ENCODE peak calls at places on chromosomes 1 and 21, in ten cellular contexts. One of them, this sample, is unnamed.

GRCh38 chr1:63662056-63662836 is 69.0 kb downstream of the PGM1 start:
- DNase-seq in neural progenitor cell: no peak
- DNase-seq in astrocyte: peak; percentile 83
- DNase-seq in fibroblast of lung: peak; percentile 87
- DNase-seq in keratinocyte: no peak
- DNase-seq in mesenchymal stem cell: peak; percentile 12
- DNase-seq in kidney: no peak
- DNase-seq in H9: no peak
- DNase-seq in mesendoderm: peak; percentile 16
- DNase-seq in endothelial cell of umbilical vein: peak; percentile 24
- DNase-seq in this sample: peak; percentile 59

GRCh38 chr1:223016890-223017289 is 126.2 kb downstream of the TLR5 start:
- DNase-seq in neural progenitor cell: no peak
- DNase-seq in astrocyte: no peak
- DNase-seq in fibroblast of lung: no peak
- DNase-seq in keratinocyte: no peak
- DNase-seq in mesenchymal stem cell: no peak
- DNase-seq in kidney: peak; percentile 68
- DNase-seq in H9: no peak
- DNase-seq in mesendoderm: peak; percentile 55
- DNase-seq in endothelial cell of umbilical vein: no peak
- DNase-seq in this sample: peak; percentile 73

GRCh38 chr1:178606839-178607238 is 93.9 kb downstream of the TEX35 start:
- DNase-seq in neural progenitor cell: no peak
- DNase-seq in astrocyte: no peak
- DNase-seq in fibroblast of lung: no peak
- DNase-seq in keratinocyte: no peak
- DNase-seq in mesenchymal stem cell: no peak
- DNase-seq in kidney: no peak
- DNase-seq in H9: no peak
- DNase-seq in mesendoderm: no peak
- DNase-seq in endothelial cell of umbilical vein: no peak
- DNase-seq in this sample: no peak

GRCh38 chr1:41435570-41436178 is 48.8 kb downstream of the EDN2 start:
- DNase-seq in neural progenitor cell: peak; percentile 86
- DNase-seq in astrocyte: peak; percentile 51
- DNase-seq in fibroblast of lung: no peak
- DNase-seq in keratinocyte: no peak
- DNase-seq in mesenchymal stem cell: peak; percentile 58
- DNase-seq in kidney: no peak
- DNase-seq in H9: peak; percentile 78
- DNase-seq in mesendoderm: peak; percentile 98
- DNase-seq in endothelial cell of umbilical vein: no peak
- DNase-seq in this sample: peak; percentile 94

GRCh38 chr1:29162476-29163138 is 19.1 kb downstream of the SRSF4 start:
- DNase-seq in neural progenitor cell: no peak
- DNase-seq in astrocyte: peak; percentile 29
- DNase-seq in fibroblast of lung: peak; percentile 21
- DNase-seq in keratinocyte: no peak
- DNase-seq in mesenchymal stem cell: no peak
- DNase-seq in kidney: no peak
- DNase-seq in H9: no peak
- DNase-seq in mesendoderm: no peak
- DNase-seq in endothelial cell of umbilical vein: no peak
- DNase-seq in this sample: no peak

GRCh38 chr1:62285984-62286481 is 33.2 kb downstream of the KANK4 start:
- DNase-seq in neural progenitor cell: peak; percentile 60
- DNase-seq in astrocyte: no peak
- DNase-seq in fibroblast of lung: no peak
- DNase-seq in keratinocyte: no peak
- DNase-seq in mesenchymal stem cell: no peak
- DNase-seq in kidney: no peak
- DNase-seq in H9: peak; percentile 69
- DNase-seq in mesendoderm: peak; percentile 71
- DNase-seq in endothelial cell of umbilical vein: peak; percentile 7
- DNase-seq in this sample: peak; percentile 86

GRCh38 chr1:38730511-38731397 is 128.8 kb downstream of the RRAGC start:
- DNase-seq in neural progenitor cell: no peak
- DNase-seq in astrocyte: peak; percentile 40
- DNase-seq in fibroblast of lung: peak; percentile 4
- DNase-seq in keratinocyte: no peak
- DNase-seq in mesenchymal stem cell: peak; percentile 38
- DNase-seq in kidney: no peak
- DNase-seq in H9: no peak
- DNase-seq in mesendoderm: no peak
- DNase-seq in endothelial cell of umbilical vein: no peak
- DNase-seq in this sample: peak; percentile 20

GRCh38 chr1:97247196-97247595 is 525.6 kb downstream of the PTBP2 start:
- DNase-seq in neural progenitor cell: no peak
- DNase-seq in astrocyte: peak; percentile 66
- DNase-seq in fibroblast of lung: peak; percentile 73
- DNase-seq in keratinocyte: no peak
- DNase-seq in mesenchymal stem cell: no peak
- DNase-seq in kidney: no peak
- DNase-seq in H9: no peak
- DNase-seq in mesendoderm: no peak
- DNase-seq in endothelial cell of umbilical vein: no peak
- DNase-seq in this sample: no peak

GRCh38 chr1:91765293-91765692 is 120.7 kb downstream of the TGFBR3 start:
- DNase-seq in neural progenitor cell: no peak
- DNase-seq in astrocyte: no peak
- DNase-seq in fibroblast of lung: no peak
- DNase-seq in keratinocyte: no peak
- DNase-seq in mesenchymal stem cell: no peak
- DNase-seq in kidney: no peak
- DNase-seq in H9: no peak
- DNase-seq in mesendoderm: no peak
- DNase-seq in endothelial cell of umbilical vein: no peak
- DNase-seq in this sample: no peak

GRCh38 chr1:99956755-99957154 is 13.0 kb upstream of the SLC35A3 start:
- DNase-seq in neural progenitor cell: no peak
- DNase-seq in astrocyte: no peak
- DNase-seq in fibroblast of lung: peak; percentile 9
- DNase-seq in keratinocyte: no peak
- DNase-seq in mesenchymal stem cell: peak; percentile 68
- DNase-seq in kidney: no peak
- DNase-seq in H9: no peak
- DNase-seq in mesendoderm: peak; percentile 20
- DNase-seq in endothelial cell of umbilical vein: peak; percentile 82
- DNase-seq in this sample: no peak

GRCh38 chr1:100397681-100398080 is 45.4 kb downstream of the CDC14A start:
- DNase-seq in neural progenitor cell: no peak
- DNase-seq in astrocyte: no peak
- DNase-seq in fibroblast of lung: no peak
- DNase-seq in keratinocyte: no peak
- DNase-seq in mesenchymal stem cell: no peak
- DNase-seq in kidney: no peak
- DNase-seq in H9: no peak
- DNase-seq in mesendoderm: no peak
- DNase-seq in endothelial cell of umbilical vein: no peak
- DNase-seq in this sample: no peak

GRCh38 chr1:18263547-18264130 is 156.0 kb downstream of the IGSF21 start:
- DNase-seq in neural progenitor cell: no peak
- DNase-seq in astrocyte: no peak
- DNase-seq in fibroblast of lung: no peak
- DNase-seq in keratinocyte: no peak
- DNase-seq in mesenchymal stem cell: no peak
- DNase-seq in kidney: peak; percentile 15
- DNase-seq in H9: no peak
- DNase-seq in mesendoderm: no peak
- DNase-seq in endothelial cell of umbilical vein: no peak
- DNase-seq in this sample: no peak
- H3K9ac ChIP-seq in neural progenitor cell: no peak overlapping the region
- H3K9ac ChIP-seq in astrocyte: no peak overlapping the region
- H3K9ac ChIP-seq in fibroblast of lung: no peak overlapping the region
- H3K9ac ChIP-seq in keratinocyte: no peak overlapping the region
- H3K9ac ChIP-seq in mesenchymal stem cell: no peak overlapping the region
- H3K9ac ChIP-seq in kidney: no peak overlapping the region
- H3K9ac ChIP-seq in H9: no peak overlapping the region
- H3K9ac ChIP-seq in mesendoderm: no peak overlapping the region
- H3K9ac ChIP-seq in endothelial cell of umbilical vein: no peak overlapping the region
- H3K9ac ChIP-seq in this sample: no peak overlapping the region

GRCh38 chr21:45894107-45894810 is 87.3 kb upstream of the COL6A1 start:
- DNase-seq in neural progenitor cell: peak; percentile 25
- DNase-seq in astrocyte: peak; percentile 73
- DNase-seq in fibroblast of lung: peak; percentile 87
- DNase-seq in keratinocyte: no peak
- DNase-seq in mesenchymal stem cell: peak; percentile 79
- DNase-seq in kidney: no peak
- DNase-seq in H9: no peak
- DNase-seq in mesendoderm: no peak
- DNase-seq in endothelial cell of umbilical vein: no peak
- DNase-seq in this sample: no peak
- H3K9ac ChIP-seq in neural progenitor cell: peak overlapping the region; percentile 49
- H3K9ac ChIP-seq in astrocyte: no peak overlapping the region
- H3K9ac ChIP-seq in fibroblast of lung: no peak overlapping the region
- H3K9ac ChIP-seq in keratinocyte: no peak overlapping the region
- H3K9ac ChIP-seq in mesenchymal stem cell: peak overlapping the region; percentile 44
- H3K9ac ChIP-seq in kidney: no peak overlapping the region
- H3K9ac ChIP-seq in H9: no peak overlapping the region
- H3K9ac ChIP-seq in mesendoderm: no peak overlapping the region
- H3K9ac ChIP-seq in endothelial cell of umbilical vein: no peak overlapping the region
- H3K9ac ChIP-seq in this sample: no peak overlapping the region

DNA sequence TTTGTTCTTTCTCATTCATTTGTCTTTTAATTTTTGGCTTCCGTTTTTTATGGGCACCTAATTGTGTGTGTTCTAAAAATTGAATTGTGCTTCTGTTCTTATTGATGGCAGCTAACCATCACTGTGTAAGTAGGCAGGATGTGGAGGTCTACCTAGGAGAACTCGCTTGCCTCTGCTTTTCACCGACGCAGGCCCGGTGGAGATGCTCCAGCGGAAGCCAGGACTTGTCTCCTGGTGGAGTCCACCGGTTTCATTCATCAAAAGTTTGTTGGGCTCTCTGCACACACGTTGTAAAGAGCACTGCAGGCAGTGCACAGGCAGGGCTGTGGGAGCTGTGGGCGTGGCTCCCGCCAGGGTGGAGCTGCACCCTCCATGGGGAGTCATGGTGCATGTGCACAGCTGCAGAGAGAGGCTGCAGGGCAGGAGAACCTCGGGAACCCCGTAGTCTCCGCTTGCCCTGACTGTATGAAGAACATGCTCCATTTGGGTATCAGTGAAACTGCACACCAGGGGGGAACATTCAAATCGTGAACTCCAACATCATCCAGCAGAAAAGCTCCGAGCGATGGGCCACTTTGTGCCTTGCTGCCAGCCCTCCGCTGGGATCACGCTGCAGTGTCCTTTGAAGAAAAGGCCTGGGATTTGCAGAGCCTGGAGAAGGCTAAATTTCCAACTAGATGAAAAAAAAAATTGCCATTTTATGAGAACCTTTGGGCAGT is 6.0 kb upstream of the C1orf174 start:
- DNase-seq in neural progenitor cell: no peak
- DNase-seq in astrocyte: no peak
- DNase-seq in fibroblast of lung: no peak
- DNase-seq in keratinocyte: no peak
- DNase-seq in mesenchymal stem cell: no peak
- DNase-seq in kidney: peak; percentile 69
- DNase-seq in H9: no peak
- DNase-seq in mesendoderm: no peak
- DNase-seq in endothelial cell of umbilical vein: no peak
- DNase-seq in this sample: no peak
- H3K9ac ChIP-seq in neural progenitor cell: no peak overlapping the region
- H3K9ac ChIP-seq in astrocyte: no peak overlapping the region
- H3K9ac ChIP-seq in fibroblast of lung: no peak overlapping the region
- H3K9ac ChIP-seq in keratinocyte: no peak overlapping the region
- H3K9ac ChIP-seq in mesenchymal stem cell: no peak overlapping the region
- H3K9ac ChIP-seq in kidney: no peak overlapping the region
- H3K9ac ChIP-seq in H9: no peak overlapping the region
- H3K9ac ChIP-seq in mesendoderm: no peak overlapping the region
- H3K9ac ChIP-seq in endothelial cell of umbilical vein: no peak overlapping the region
- H3K9ac ChIP-seq in this sample: no peak overlapping the region

DNA sequence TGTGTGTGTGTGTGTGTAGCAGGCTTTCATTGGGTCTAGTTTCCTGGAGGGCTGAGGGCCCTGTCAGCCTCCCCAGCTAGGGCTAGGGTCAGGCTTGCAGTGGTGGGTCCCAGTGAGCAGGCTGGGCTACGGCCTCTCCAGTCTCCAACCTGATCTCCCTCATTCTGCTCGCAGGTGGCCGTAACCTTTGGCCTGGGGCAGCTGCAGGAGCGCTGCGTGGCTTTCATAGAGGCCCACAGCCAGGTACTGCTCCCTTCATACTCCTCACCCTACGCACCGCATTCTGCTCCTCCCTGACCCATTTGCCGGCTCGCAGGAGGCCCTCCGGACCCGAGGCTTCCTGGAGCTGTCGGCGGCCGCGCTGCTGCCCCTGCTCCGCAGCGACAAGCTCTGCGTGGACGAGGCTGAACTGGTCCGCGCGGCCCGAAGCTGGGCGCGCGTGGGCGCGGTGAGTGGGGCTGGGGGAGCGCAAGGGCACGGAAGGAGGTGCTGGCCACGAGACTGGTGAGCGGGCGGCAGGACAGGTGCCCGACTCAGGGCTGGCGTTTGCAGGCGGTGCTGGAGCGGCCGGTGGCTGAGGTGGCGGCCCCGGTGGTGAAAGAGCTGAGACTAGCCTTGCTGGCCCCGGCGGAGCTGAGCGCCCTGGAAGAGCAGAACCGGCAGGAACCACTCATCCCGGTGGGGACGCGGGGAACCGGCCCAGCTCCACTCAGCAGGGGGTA is 4.7 kb downstream of the BTBD19 start:
- DNase-seq in neural progenitor cell: no peak
- DNase-seq in astrocyte: no peak
- DNase-seq in fibroblast of lung: no peak
- DNase-seq in keratinocyte: no peak
- DNase-seq in mesenchymal stem cell: peak; percentile 55
- DNase-seq in kidney: peak; percentile 83
- DNase-seq in H9: peak; percentile 57
- DNase-seq in mesendoderm: no peak
- DNase-seq in endothelial cell of umbilical vein: no peak
- DNase-seq in this sample: peak; percentile 77
- H3K9ac ChIP-seq in neural progenitor cell: no peak overlapping the region
- H3K9ac ChIP-seq in astrocyte: peak overlapping the region; percentile 56
- H3K9ac ChIP-seq in fibroblast of lung: no peak overlapping the region
- H3K9ac ChIP-seq in keratinocyte: peak overlapping the region; percentile 50
- H3K9ac ChIP-seq in mesenchymal stem cell: peak overlapping the region; percentile 73
- H3K9ac ChIP-seq in kidney: peak overlapping the region; percentile 22
- H3K9ac ChIP-seq in H9: no peak overlapping the region
- H3K9ac ChIP-seq in mesendoderm: peak overlapping the region; percentile 73
- H3K9ac ChIP-seq in endothelial cell of umbilical vein: no peak overlapping the region
- H3K9ac ChIP-seq in this sample: no peak overlapping the region

This sample was measured in endodermal cell.